ENCODE peak calls at places on chromosomes 3 and 15, in nine cellular contexts. D is iris pigment epithelial cell, L is aorta, N is ELR, J is SW 1271, I is neuronal stem cell, U is RCC 7860, Y is EL, K is SK-N-DZ. S is an unnamed sample.

GRCh38 chr15:81296218-81296617 is 27.7 kb downstream of the STARD5 start:
- DNase-seq in Y (no peak), D (no peak), J (no peak), U (no peak), L (no peak), N (no peak), K (no peak), I (no peak), S (no peak)

GRCh38 chr3:184332370-184333090 is 4.9 kb upstream of the FAM131A start:
- DNase-seq in J (peak), I (no peak), K (no peak), Y (peak), U (peak), D (peak), N (peak), L (peak), S (no peak)

GRCh38 chr15:37046876-37047614 is 53.3 kb downstream of the MEIS2 start:
- DNase-seq in U (no peak), N (peak), I (peak), D (peak), K (no peak), Y (peak), J (no peak), L (no peak), S (no peak)

GRCh38 chr15:51751687-51752683 is 588 bp downstream of the TMOD2 start:
- DNase-seq in K (peak), J (no peak), Y (peak), L (peak), U (no peak), D (peak), I (peak), N (peak), S (peak)

GRCh38 chr3:66508461-66508860 is 7.6 kb upstream of the LRIG1 start:
- DNase-seq in L (no peak), D (no peak), I (no peak), U (no peak), N (no peak), J (no peak), K (no peak), Y (no peak), S (no peak)

GRCh38 chr3:63135362-63135761 is 142.7 kb upstream of the SYNPR start:
- DNase-seq in I (peak), K (no peak), L (no peak), J (no peak), Y (no peak), U (no peak), N (no peak), D (no peak), S (no peak)

GRCh38 chr3:100590114-100590839 is 19.1 kb upstream of the ADGRG7 start:
- DNase-seq in K (peak), D (peak), U (peak), J (no peak), I (peak), L (no peak), N (peak), Y (peak), S (peak)

GRCh38 chr3:134381836-134382442 is 7.7 kb upstream of the AMOTL2 start:
- DNase-seq in D (no peak), K (no peak), N (no peak), L (peak), J (no peak), Y (no peak), I (no peak), U (no peak), S (no peak)

GRCh38 chr3:45513041-45513440 is 81.5 kb upstream of the LIMD1 start:
- DNase-seq in I (no peak), J (no peak), N (no peak), L (no peak), K (no peak), Y (no peak), D (no peak), U (no peak), S (no peak)

GRCh38 chr3:182969853-182970252 is 10.5 kb downstream of the DCUN1D1 start:
- DNase-seq in N (no peak), J (no peak), U (no peak), D (no peak), K (no peak), L (no peak), Y (no peak), I (no peak), S (no peak)

GRCh38 chr3:139472380-139473010 is 3.8 kb downstream of the RBP2 start:
- DNase-seq in D (no peak), U (no peak), L (no peak), I (no peak), J (no peak), N (no peak), Y (no peak), K (no peak), S (no peak)

GRCh38 chr3:111618945-111619344 is 23.8 kb upstream of the ZBED2 start:
- DNase-seq in K (no peak), N (no peak), D (no peak), Y (no peak), L (no peak), J (no peak), U (no peak), I (no peak), S (no peak)

GRCh38 chr3:126835472-126836219 is 131.6 kb downstream of the CHCHD6 start:
- DNase-seq in N (peak), L (no peak), U (peak), J (no peak), K (no peak), Y (peak), I (no peak), D (peak), S (no peak)

GRCh38 chr3:25689226-25689625 is 24.5 kb upstream of the TOP2B start:
- DNase-seq in U (no peak), J (no peak), L (no peak), N (peak), K (no peak), D (no peak), Y (peak), I (no peak), S (no peak)

GRCh38 chr3:58188173-58188564 is 22.6 kb downstream of the DNASE1L3 start:
- DNase-seq in L (no peak), Y (peak), J (no peak), D (no peak), I (no peak), K (no peak), N (peak), U (no peak), S (no peak)

GRCh38 chr3:50264964-50265485 is 3.9 kb upstream of the SEMA3B start:
- DNase-seq in U (peak), D (no peak), L (no peak), I (no peak), J (no peak), N (peak), Y (no peak), K (no peak), S (no peak)

S was measured in uterus.